ENCODE peak calls at places on chromosomes 3 and 15, in five cellular contexts. One of them, this sample, is unnamed.

GRCh38 chr3:150421256-150421655 is 13.2 kb downstream of the TSC22D2 start:
- DNase-seq in AG09309: no peak
- DNase-seq in glutamatergic neuron: no peak
- DNase-seq in heart left ventricle: no peak
- DNase-seq in psoas muscle: no peak
- DNase-seq in this sample: no peak

GRCh38 chr15:93151488-93151887 is 62.5 kb upstream of the RGMA start:
- DNase-seq in AG09309: no peak
- DNase-seq in glutamatergic neuron: no peak
- DNase-seq in heart left ventricle: no peak
- DNase-seq in psoas muscle: no peak
- DNase-seq in this sample: no peak

GRCh38 chr3:58009026-58009748 is 965 bp downstream of the FLNB start:
- DNase-seq in AG09309: no peak
- DNase-seq in glutamatergic neuron: no peak
- DNase-seq in heart left ventricle: peak
- DNase-seq in psoas muscle: peak
- DNase-seq in this sample: peak

GRCh38 chr3:123636431-123636841 is 51.6 kb upstream of the HACD2 start:
- DNase-seq in AG09309: no peak
- DNase-seq in glutamatergic neuron: peak
- DNase-seq in heart left ventricle: no peak
- DNase-seq in psoas muscle: no peak
- DNase-seq in this sample: peak

GRCh38 chr3:170077406-170077805 is 39.6 kb downstream of the GPR160 start:
- DNase-seq in AG09309: no peak
- DNase-seq in glutamatergic neuron: no peak
- DNase-seq in heart left ventricle: no peak
- DNase-seq in psoas muscle: no peak
- DNase-seq in this sample: no peak

GRCh38 chr15:81813215-81813614 is 232.6 kb downstream of the MEX3B start:
- DNase-seq in AG09309: no peak
- DNase-seq in glutamatergic neuron: no peak
- DNase-seq in heart left ventricle: no peak
- DNase-seq in psoas muscle: no peak
- DNase-seq in this sample: no peak

GRCh38 chr15:57384024-57384423 is 7.7 kb downstream of the CGNL1 start:
- DNase-seq in AG09309: no peak
- DNase-seq in glutamatergic neuron: no peak
- DNase-seq in heart left ventricle: peak
- DNase-seq in psoas muscle: no peak
- DNase-seq in this sample: no peak

GRCh38 chr15:67606742-67607141 is 64.2 kb downstream of the MAP2K5 start:
- DNase-seq in AG09309: no peak
- DNase-seq in glutamatergic neuron: no peak
- DNase-seq in heart left ventricle: no peak
- DNase-seq in psoas muscle: no peak
- DNase-seq in this sample: no peak

GRCh38 chr3:11056531-11057050 is 64.0 kb downstream of the SLC6A1 start:
- DNase-seq in AG09309: no peak
- DNase-seq in glutamatergic neuron: no peak
- DNase-seq in heart left ventricle: no peak
- DNase-seq in psoas muscle: no peak
- DNase-seq in this sample: no peak

GRCh38 chr3:24060055-24060454 is 115.0 kb downstream of the NR1D2 start:
- DNase-seq in AG09309: peak
- DNase-seq in glutamatergic neuron: no peak
- DNase-seq in heart left ventricle: no peak
- DNase-seq in psoas muscle: no peak
- DNase-seq in this sample: no peak

GRCh38 chr3:4957978-4958377 is 21.3 kb upstream of the BHLHE40 start:
- DNase-seq in AG09309: no peak
- DNase-seq in glutamatergic neuron: no peak
- DNase-seq in heart left ventricle: no peak
- DNase-seq in psoas muscle: no peak
- DNase-seq in this sample: no peak

GRCh38 chr3:127000792-127001191 is 17.9 kb downstream of the PLXNA1 start:
- DNase-seq in AG09309: no peak
- DNase-seq in glutamatergic neuron: no peak
- DNase-seq in heart left ventricle: no peak
- DNase-seq in psoas muscle: no peak
- DNase-seq in this sample: no peak

GRCh38 chr3:127003601-127004280 is 20.8 kb downstream of the PLXNA1 start:
- DNase-seq in AG09309: no peak
- DNase-seq in glutamatergic neuron: no peak
- DNase-seq in heart left ventricle: no peak
- DNase-seq in psoas muscle: no peak
- DNase-seq in this sample: no peak

GRCh38 chr3:127001486-127002194 is 18.7 kb downstream of the PLXNA1 start:
- DNase-seq in AG09309: no peak
- DNase-seq in glutamatergic neuron: no peak
- DNase-seq in heart left ventricle: no peak
- DNase-seq in psoas muscle: no peak
- DNase-seq in this sample: no peak

GRCh38 chr3:127003175-127003555 is 20.2 kb downstream of the PLXNA1 start:
- DNase-seq in AG09309: no peak
- DNase-seq in glutamatergic neuron: no peak
- DNase-seq in heart left ventricle: no peak
- DNase-seq in psoas muscle: no peak
- DNase-seq in this sample: no peak

DNA sequence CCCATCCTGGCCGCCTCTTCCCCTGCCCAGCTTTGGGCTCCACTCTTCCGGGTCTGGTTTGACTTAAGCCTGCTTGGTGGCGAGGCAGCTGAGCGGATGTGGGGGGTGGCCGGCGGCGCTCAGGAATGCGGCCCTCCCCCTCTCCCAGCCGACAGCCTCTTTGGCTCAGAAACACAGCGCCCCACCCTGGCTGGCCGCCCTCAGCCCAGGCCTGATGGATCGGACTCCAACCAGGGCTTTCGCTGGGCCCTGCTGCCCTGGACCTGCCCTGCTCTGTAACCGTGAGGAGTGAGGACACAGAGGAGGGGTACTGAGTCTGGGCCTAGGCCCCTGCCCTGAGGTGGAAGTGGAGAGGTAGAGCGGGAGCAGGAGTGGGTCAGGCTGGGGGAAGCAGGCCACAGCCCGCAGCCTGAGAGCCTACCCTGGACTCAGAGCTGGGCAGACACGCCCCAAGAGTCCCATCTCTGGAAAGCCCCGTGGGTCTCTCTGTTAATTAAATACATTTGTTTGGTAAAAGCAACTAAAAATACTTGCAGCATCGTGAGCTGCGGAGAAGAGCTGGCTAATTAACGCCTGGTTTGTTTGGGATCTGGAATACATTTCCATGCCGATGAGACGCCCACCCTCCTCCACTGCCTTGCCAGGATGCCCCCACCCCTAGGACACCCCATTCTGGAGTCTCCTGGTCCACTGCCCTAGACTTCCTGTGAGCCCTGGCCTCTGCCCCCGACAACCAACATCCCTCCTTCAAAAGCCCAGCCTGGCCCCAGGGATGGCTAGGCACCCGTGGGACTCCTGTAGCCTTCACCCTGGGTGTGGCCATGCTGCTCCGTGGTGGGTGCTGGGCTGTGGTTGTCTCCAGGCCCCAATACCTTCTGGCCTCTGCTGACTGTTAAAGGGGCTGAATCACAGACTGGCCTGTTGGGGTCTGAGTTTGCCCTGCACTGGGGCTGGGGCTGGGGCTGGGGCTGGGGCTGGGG is 19.6 kb downstream of the PLXNA1 start:
- DNase-seq in AG09309: peak
- DNase-seq in glutamatergic neuron: peak
- DNase-seq in heart left ventricle: peak
- DNase-seq in psoas muscle: peak
- DNase-seq in this sample: peak
- TF ChIP-seq CTCF in AG09309: peak
- TF ChIP-seq CTCF in glutamatergic neuron: no peak
- TF ChIP-seq CTCF in heart left ventricle: peak
- TF ChIP-seq CTCF in psoas muscle: peak
- TF ChIP-seq CTCF in this sample: peak

GRCh38 chr3:128569756-128570155 is 76.8 kb upstream of the GATA2 start:
- DNase-seq in AG09309: no peak
- DNase-seq in glutamatergic neuron: no peak
- DNase-seq in heart left ventricle: no peak
- DNase-seq in psoas muscle: no peak
- DNase-seq in this sample: no peak

GRCh38 chr3:128572013-128572412 is 78.6 kb downstream of the RPN1 start:
- DNase-seq in AG09309: no peak
- DNase-seq in glutamatergic neuron: no peak
- DNase-seq in heart left ventricle: no peak
- DNase-seq in psoas muscle: no peak
- DNase-seq in this sample: no peak

GRCh38 chr3:128573160-128573559 is 77.5 kb downstream of the RPN1 start:
- DNase-seq in AG09309: no peak
- DNase-seq in glutamatergic neuron: no peak
- DNase-seq in heart left ventricle: no peak
- DNase-seq in psoas muscle: no peak
- DNase-seq in this sample: no peak

GRCh38 chr3:128573707-128574162 is 76.9 kb downstream of the RPN1 start:
- DNase-seq in AG09309: no peak
- DNase-seq in glutamatergic neuron: no peak
- DNase-seq in heart left ventricle: peak
- DNase-seq in psoas muscle: no peak
- DNase-seq in this sample: no peak

DNA sequence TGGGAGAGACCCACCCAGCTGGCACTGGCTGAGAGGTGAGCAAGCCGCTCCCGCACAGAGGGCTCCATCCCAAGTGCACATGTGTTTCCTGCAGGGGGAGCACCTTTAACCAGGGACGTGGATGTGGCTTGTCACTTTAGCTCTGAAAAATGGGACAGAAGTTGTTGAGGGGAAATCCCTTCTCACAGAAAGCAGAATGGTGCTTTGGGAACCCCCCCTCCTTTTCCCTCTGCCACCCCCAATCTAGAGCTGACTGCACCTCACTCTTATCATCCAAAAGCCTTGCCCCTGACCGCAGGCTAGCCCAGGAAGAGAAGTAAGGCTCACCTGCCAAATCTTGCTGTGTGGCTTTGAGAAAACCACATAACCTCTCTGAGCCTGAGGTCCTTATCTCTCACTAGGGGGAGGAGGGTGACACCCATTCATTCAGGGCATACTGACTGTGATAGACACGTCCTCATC is 77.9 kb downstream of the RPN1 start:
- DNase-seq in AG09309: no peak
- DNase-seq in glutamatergic neuron: no peak
- DNase-seq in heart left ventricle: no peak
- DNase-seq in psoas muscle: no peak
- DNase-seq in this sample: no peak
- TF ChIP-seq CTCF in AG09309: peak
- TF ChIP-seq CTCF in glutamatergic neuron: peak
- TF ChIP-seq CTCF in heart left ventricle: no peak
- TF ChIP-seq CTCF in psoas muscle: no peak
- TF ChIP-seq CTCF in this sample: peak

GRCh38 chr15:40917585-40917984 is 11.6 kb upstream of the DLL4 start:
- DNase-seq in AG09309: no peak
- DNase-seq in glutamatergic neuron: no peak
- DNase-seq in heart left ventricle: no peak
- DNase-seq in psoas muscle: no peak
- DNase-seq in this sample: no peak
- TF ChIP-seq CTCF in AG09309: no peak
- TF ChIP-seq CTCF in glutamatergic neuron: no peak
- TF ChIP-seq CTCF in heart left ventricle: no peak
- TF ChIP-seq CTCF in psoas muscle: no peak
- TF ChIP-seq CTCF in this sample: no peak

GRCh38 chr15:39627456-39628130 is 46.7 kb downstream of the THBS1 start:
- DNase-seq in AG09309: no peak
- DNase-seq in glutamatergic neuron: no peak
- DNase-seq in heart left ventricle: no peak
- DNase-seq in psoas muscle: no peak
- DNase-seq in this sample: no peak

GRCh38 chr15:39628821-39629220 is 47.9 kb downstream of the THBS1 start:
- DNase-seq in AG09309: no peak
- DNase-seq in glutamatergic neuron: no peak
- DNase-seq in heart left ventricle: no peak
- DNase-seq in psoas muscle: no peak
- DNase-seq in this sample: no peak

GRCh38 chr15:39629376-39629775 is 48.5 kb downstream of the THBS1 start:
- DNase-seq in AG09309: no peak
- DNase-seq in glutamatergic neuron: no peak
- DNase-seq in heart left ventricle: no peak
- DNase-seq in psoas muscle: no peak
- DNase-seq in this sample: no peak

GRCh38 chr15:39629906-39630305 is 49.0 kb downstream of the THBS1 start:
- DNase-seq in AG09309: no peak
- DNase-seq in glutamatergic neuron: no peak
- DNase-seq in heart left ventricle: no peak
- DNase-seq in psoas muscle: no peak
- DNase-seq in this sample: no peak

GRCh38 chr15:39628131-39628482 is 47.2 kb downstream of the THBS1 start:
- DNase-seq in AG09309: no peak
- DNase-seq in glutamatergic neuron: no peak
- DNase-seq in heart left ventricle: peak
- DNase-seq in psoas muscle: no peak
- DNase-seq in this sample: no peak
- TF ChIP-seq CTCF in AG09309: peak
- TF ChIP-seq CTCF in glutamatergic neuron: no peak
- TF ChIP-seq CTCF in heart left ventricle: peak
- TF ChIP-seq CTCF in psoas muscle: peak
- TF ChIP-seq CTCF in this sample: no peak

DNA sequence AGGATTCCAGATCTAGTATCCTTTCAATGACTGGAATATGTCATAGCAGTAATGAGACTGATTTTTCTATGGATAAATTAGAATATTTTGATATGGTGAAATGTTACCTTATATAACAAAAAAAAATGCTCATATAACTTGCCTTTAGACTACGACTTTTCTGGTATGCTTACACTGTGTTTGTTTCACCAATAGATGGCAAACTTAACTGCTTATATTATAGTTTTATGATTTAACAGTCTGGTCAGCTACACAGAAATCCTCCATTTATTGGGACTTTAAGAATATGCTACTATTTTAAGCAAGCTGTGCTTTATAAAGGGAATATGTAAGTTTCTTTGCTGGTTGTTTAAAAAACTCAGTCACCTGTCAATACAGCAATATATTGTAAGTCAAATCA is 205.6 kb downstream of the VGLL3 start:
- DNase-seq in AG09309: peak
- DNase-seq in glutamatergic neuron: no peak
- DNase-seq in heart left ventricle: no peak
- DNase-seq in psoas muscle: no peak
- DNase-seq in this sample: no peak
- TF ChIP-seq CTCF in AG09309: peak
- TF ChIP-seq CTCF in glutamatergic neuron: no peak
- TF ChIP-seq CTCF in heart left ventricle: no peak
- TF ChIP-seq CTCF in psoas muscle: no peak
- TF ChIP-seq CTCF in this sample: no peak

DNA sequence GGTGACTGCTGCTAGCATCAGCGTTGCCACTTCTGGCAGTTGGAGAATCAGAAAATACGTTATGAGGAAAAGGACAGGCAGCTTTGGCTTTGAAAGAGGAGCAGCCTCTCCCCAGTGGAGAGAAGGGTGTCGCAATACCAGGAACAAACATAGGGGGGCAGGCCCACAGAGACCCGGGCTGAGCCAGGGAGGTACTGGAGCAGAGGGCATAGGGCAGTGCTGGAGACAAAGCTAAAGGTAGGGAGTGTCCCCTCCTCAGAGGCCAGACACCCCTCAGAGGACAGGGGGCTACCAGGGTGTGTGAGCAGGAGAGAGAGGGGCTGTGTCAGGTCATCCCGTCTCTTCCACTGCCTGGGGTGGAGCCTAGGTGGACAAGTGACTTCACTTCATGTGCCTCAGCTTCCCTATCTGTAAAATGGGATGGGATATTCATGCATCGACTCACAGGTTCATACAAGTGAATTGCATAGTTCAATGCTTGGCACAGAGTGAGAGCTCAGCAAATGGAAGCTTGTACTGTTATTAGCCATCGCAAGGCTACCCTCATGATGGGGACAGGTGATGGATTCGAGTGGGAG is 49.7 kb upstream of the LIMD1 start:
- DNase-seq in AG09309: no peak
- DNase-seq in glutamatergic neuron: no peak
- DNase-seq in heart left ventricle: no peak
- DNase-seq in psoas muscle: no peak
- DNase-seq in this sample: no peak
- TF ChIP-seq CTCF in AG09309: no peak
- TF ChIP-seq CTCF in glutamatergic neuron: no peak
- TF ChIP-seq CTCF in heart left ventricle: no peak
- TF ChIP-seq CTCF in psoas muscle: no peak
- TF ChIP-seq CTCF in this sample: no peak